ENCODE peak calls at places on chromosomes 4 and X, in ten cellular contexts. G is fibroblast of lung, T is Karpas-422, C is hepatocyte, J is trophoblast cell, R is neural progenitor cell, K is MM.1S, Z is OCI-LY7, S is mesenchymal stem cell, P is astrocyte. L is an unnamed sample.

GRCh38 chr4:66974665-66975064 is 570.6 kb downstream of the CENPC start:
- DNase-seq in G (no peak), C (no peak), K (no peak), S (no peak), J (no peak), R (no peak), T (no peak), P (peak; percentile 27), Z (no peak), L (no peak)

GRCh38 chr4:80182237-80182866 is 15.0 kb upstream of the PRDM8 start:
- DNase-seq in S (no peak), R (no peak), K (no peak), T (no peak), Z (no peak), C (no peak), J (no peak), P (no peak), G (no peak), L (peak; percentile 13)

GRCh38 chr4:102554482-102554881 is 53.3 kb downstream of the NFKB1 start:
- DNase-seq in G (peak; percentile 60), Z (no peak), K (no peak), T (no peak), R (peak; percentile 16), J (peak; percentile 65), S (peak; percentile 71), C (no peak), P (peak; percentile 70), L (peak; percentile 89)

GRCh38 chr4:39905656-39906055 is 72.1 kb downstream of the PDS5A start:
- DNase-seq in S (no peak), C (no peak), T (no peak), K (no peak), G (no peak), J (no peak), P (no peak), R (no peak), Z (no peak), L (no peak)

GRCh38 chrX:64334467-64334866 is 60.8 kb downstream of the MTMR8 start:
- DNase-seq in T (no peak), P (no peak), C (peak; percentile 26), Z (no peak), G (no peak), J (no peak), K (no peak), S (no peak), R (peak; percentile 31), L (no peak)

GRCh38 chrX:74382613-74383012 is 38.7 kb upstream of the SLC16A2 start:
- DNase-seq in T (peak; percentile 90), Z (peak; percentile 43), P (peak; percentile 65), C (peak; percentile 60), R (peak; percentile 64), G (peak; percentile 80), J (peak; percentile 62), S (peak; percentile 64), K (peak; percentile 59), L (peak; percentile 69)

GRCh38 chr4:109962401-109962800 is 49.7 kb downstream of the EGF start:
- DNase-seq in P (no peak), R (no peak), Z (no peak), T (no peak), C (no peak), K (no peak), G (no peak), J (no peak), S (no peak), L (no peak)

GRCh38 chr4:32337403-32337802 is 1617.2 kb downstream of the PCDH7 start:
- DNase-seq in R (no peak), T (no peak), S (no peak), P (no peak), J (no peak), K (no peak), G (no peak), C (no peak), Z (no peak), L (no peak)

GRCh38 chr4:174214102-174214878 is 69.2 kb downstream of the FBXO8 start:
- DNase-seq in P (no peak), C (peak; percentile 33), J (peak; percentile 16), R (peak; percentile 82), Z (no peak), G (peak; percentile 18), T (no peak), K (no peak), S (peak; percentile 46), L (peak; percentile 39)

GRCh38 chr4:128232719-128233118 is 54.9 kb downstream of the PGRMC2 start:
- DNase-seq in S (no peak), R (no peak), G (no peak), J (no peak), K (no peak), T (no peak), C (no peak), Z (no peak), P (no peak), L (no peak)

GRCh38 chrX:14095702-14096101 is 66.0 kb upstream of the GEMIN8 start:
- DNase-seq in Z (peak; percentile 62), T (peak; percentile 86), S (peak; percentile 53), J (peak; percentile 16), G (peak; percentile 57), K (peak; percentile 60), C (peak; percentile 62), R (peak; percentile 74), P (peak; percentile 16), L (peak; percentile 71)

GRCh38 chr4:146407669-146408084 is 114.1 kb downstream of the SLC10A7 start:
- DNase-seq in S (peak; percentile 1), R (no peak), G (peak; percentile 11), C (no peak), P (peak; percentile 18), T (no peak), J (no peak), K (no peak), Z (no peak), L (peak; percentile 5)

GRCh38 chr4:99816611-99817309 is at the start of gene DAPP1:
- DNase-seq in P (no peak), Z (peak; percentile 96), S (no peak), G (no peak), R (no peak), T (peak; percentile 98), C (peak; percentile 19), J (peak; percentile 98), K (peak; percentile 98), L (no peak)

GRCh38 chr4:109979932-109980717 is 67.4 kb downstream of the EGF start:
- DNase-seq in G (peak; percentile 18), Z (no peak), R (no peak), C (peak; percentile 33), S (peak; percentile 75), K (no peak), J (peak; percentile 14), P (peak; percentile 82), T (no peak), L (peak; percentile 85)

GRCh38 chr4:1043658-1044468 is 32.4 kb downstream of the FGFRL1 start:
- DNase-seq in P (peak; percentile 98), J (peak; percentile 95), K (no peak), T (no peak), Z (no peak), R (peak; percentile 51), S (peak; percentile 99), C (peak; percentile 96), G (peak; percentile 99), L (peak; percentile 100)
- H2AFZ ChIP-seq in P (peak overlapping the region; percentile 57), J (peak overlapping the region; percentile 41), K (no peak overlapping the region), T (no peak overlapping the region), Z (no peak overlapping the region), R (no peak overlapping the region), S (no peak overlapping the region), C (peak overlapping the region; percentile 31), G (no peak overlapping the region), L (peak overlapping the region; percentile 61)

DNA sequence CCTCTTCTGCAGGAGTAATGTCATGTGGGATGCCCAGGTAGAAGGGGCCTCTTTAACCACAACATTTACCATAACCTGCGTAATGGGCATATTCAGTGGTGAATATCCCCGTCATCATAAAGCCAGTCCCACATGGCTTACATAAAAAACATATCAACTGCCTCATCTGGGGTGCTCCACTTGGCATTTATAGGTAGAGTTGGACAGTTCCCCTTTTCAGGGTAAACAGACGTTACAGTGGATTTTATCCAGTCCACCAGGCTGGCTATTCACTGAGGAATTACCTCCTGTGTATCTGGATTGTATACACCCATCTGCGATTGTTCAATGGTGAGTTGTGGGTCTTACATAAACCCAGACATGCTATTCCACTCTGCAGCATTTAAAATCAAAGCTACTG is 70.7 kb upstream of the ANKRD17 start:
- DNase-seq in P (no peak), J (no peak), G (no peak), Z (no peak), C (no peak), T (no peak), R (no peak), S (no peak), K (no peak), L (no peak)
- H2AFZ ChIP-seq in P (no peak overlapping the region), J (no peak overlapping the region), G (no peak overlapping the region), Z (no peak overlapping the region), C (no peak overlapping the region), T (no peak overlapping the region), R (no peak overlapping the region), S (no peak overlapping the region), K (no peak overlapping the region), L (no peak overlapping the region)

GRCh38 chr4:76442807-76443206 is 7.8 kb downstream of the SHROOM3 start:
- DNase-seq in K (no peak), T (no peak), J (no peak), P (no peak), G (no peak), Z (no peak), S (no peak), C (no peak), R (no peak), L (no peak)
- H2AFZ ChIP-seq in K (no peak overlapping the region), T (no peak overlapping the region), J (no peak overlapping the region), P (no peak overlapping the region), G (no peak overlapping the region), Z (no peak overlapping the region), S (no peak overlapping the region), C (no peak overlapping the region), R (no peak overlapping the region), L (no peak overlapping the region)

GRCh38 chrX:134460005-134460860 is at the start of gene HPRT1:
- DNase-seq in Z (peak; percentile 87), G (peak; percentile 69), C (peak; percentile 88), S (peak; percentile 77), K (peak; percentile 82), J (peak; percentile 72), R (peak; percentile 90), T (peak; percentile 90), P (peak; percentile 45), L (peak; percentile 87)

GRCh38 chrX:134454506-134454905 is 5.5 kb upstream of the HPRT1 start:
- DNase-seq in C (no peak), G (no peak), J (no peak), R (no peak), Z (no peak), P (no peak), K (no peak), S (no peak), T (no peak), L (no peak)

GRCh38 chrX:134459683-134460004 is 321 bp upstream of the HPRT1 start:
- DNase-seq in Z (peak; percentile 12), P (no peak), J (no peak), S (no peak), T (peak; percentile 52), G (peak; percentile 1), K (no peak), R (no peak), C (no peak), L (no peak)

GRCh38 chrX:134460861-134461218 is 875 bp downstream of the HPRT1 start:
- DNase-seq in R (no peak), G (peak; percentile 14), K (peak; percentile 18), J (peak; percentile 65), P (no peak), S (peak; percentile 12), Z (peak; percentile 23), C (peak; percentile 13), T (peak; percentile 46), L (peak; percentile 42)

DNA sequence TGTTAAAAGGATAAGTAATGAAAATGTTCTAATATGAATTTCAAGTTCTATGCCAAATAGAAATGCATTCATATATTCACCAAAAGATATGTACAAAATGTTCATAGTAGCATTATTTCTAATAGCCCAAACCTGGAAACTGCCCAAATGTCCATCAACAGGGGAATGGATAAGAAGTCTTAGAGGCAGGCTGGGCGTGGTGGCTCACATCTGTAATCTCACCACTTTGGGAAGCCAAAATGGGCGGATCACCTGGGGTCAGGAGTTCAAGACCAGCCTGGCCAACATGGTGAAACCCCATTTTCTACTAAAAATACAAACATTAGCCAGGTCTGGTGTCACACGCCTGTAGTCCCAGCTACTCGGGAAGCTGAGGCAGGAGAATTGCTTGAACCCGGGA is 2.3 kb upstream of the HPRT1 start:
- DNase-seq in R (no peak), S (no peak), T (peak; percentile 40), C (no peak), Z (no peak), G (no peak), P (no peak), J (no peak), K (no peak), L (no peak)
- H2AFZ ChIP-seq in R (no peak overlapping the region), S (no peak overlapping the region), T (no peak overlapping the region), C (no peak overlapping the region), Z (peak overlapping the region; percentile 71), G (no peak overlapping the region), P (no peak overlapping the region), J (no peak overlapping the region), K (no peak overlapping the region), L (peak overlapping the region; percentile 41)

L was measured in GM23248.